ENCODE peak calls at places on chromosomes 12 and 14, in four cellular contexts. S is spleen, Y is bronchial epithelial cell, W is astrocyte of the cerebellum. U is an unnamed sample.

GRCh38 chr12:6630696-6631095 is 5.1 kb downstream of the LPAR5 start:
- DNase-seq in S (no peak), Y (no peak), W (no peak), U (no peak)

GRCh38 chr12:57985685-57986084 is 44.3 kb downstream of the ATP23 start:
- DNase-seq in S (no peak), Y (no peak), W (no peak), U (no peak)

GRCh38 chr14:34356267-34356660 is 105.8 kb downstream of the SPTSSA start:
- DNase-seq in S (no peak), Y (peak; percentile 35), W (no peak), U (no peak)

GRCh38 chr12:32240833-32241232 is 134.2 kb downstream of the BICD1 start:
- DNase-seq in S (no peak), Y (peak; percentile 39), W (no peak), U (no peak)

GRCh38 chr12:75471928-75472865 is 8.4 kb upstream of the GLIPR1 start:
- DNase-seq in S (no peak), Y (no peak), W (no peak), U (no peak)

GRCh38 chr12:123896786-123897185 is 75.8 kb downstream of the CCDC92 start:
- DNase-seq in S (no peak), Y (no peak), W (no peak), U (no peak)

GRCh38 chr12:96112733-96113132 is 77.3 kb upstream of the LTA4H start:
- DNase-seq in S (no peak), Y (no peak), W (no peak), U (no peak)

GRCh38 chr12:18496156-18496555 is 234.8 kb downstream of the PIK3C2G start:
- DNase-seq in S (no peak), Y (no peak), W (no peak), U (no peak)

GRCh38 chr14:49106721-49107689 is 479.2 kb downstream of the RPS29 start:
- DNase-seq in S (no peak), Y (no peak), W (no peak), U (no peak)

DNA sequence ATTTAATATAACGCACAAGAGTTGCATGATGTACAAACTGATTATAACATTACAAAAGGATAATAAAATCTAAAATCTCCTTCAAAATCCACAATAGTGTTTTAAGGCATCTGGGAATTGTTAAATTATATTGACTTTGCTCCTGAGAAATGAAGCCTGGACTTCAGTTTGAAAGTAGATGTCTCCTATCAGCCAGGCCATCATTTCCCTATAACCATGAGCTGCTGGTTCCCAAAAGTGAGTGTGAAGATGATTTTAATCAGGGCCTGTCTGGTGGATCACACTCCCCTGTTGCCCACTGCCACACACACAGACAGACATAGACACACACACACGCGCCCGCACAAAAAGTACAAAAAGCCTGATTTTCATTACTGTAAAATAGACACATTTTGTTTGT is 480.7 kb downstream of the RPS29 start:
- DNase-seq in S (no peak), Y (no peak), W (no peak), U (no peak)
- TF ChIP-seq CTCF in S (no peak), Y (no peak), W (no peak), U (no peak)

DNA sequence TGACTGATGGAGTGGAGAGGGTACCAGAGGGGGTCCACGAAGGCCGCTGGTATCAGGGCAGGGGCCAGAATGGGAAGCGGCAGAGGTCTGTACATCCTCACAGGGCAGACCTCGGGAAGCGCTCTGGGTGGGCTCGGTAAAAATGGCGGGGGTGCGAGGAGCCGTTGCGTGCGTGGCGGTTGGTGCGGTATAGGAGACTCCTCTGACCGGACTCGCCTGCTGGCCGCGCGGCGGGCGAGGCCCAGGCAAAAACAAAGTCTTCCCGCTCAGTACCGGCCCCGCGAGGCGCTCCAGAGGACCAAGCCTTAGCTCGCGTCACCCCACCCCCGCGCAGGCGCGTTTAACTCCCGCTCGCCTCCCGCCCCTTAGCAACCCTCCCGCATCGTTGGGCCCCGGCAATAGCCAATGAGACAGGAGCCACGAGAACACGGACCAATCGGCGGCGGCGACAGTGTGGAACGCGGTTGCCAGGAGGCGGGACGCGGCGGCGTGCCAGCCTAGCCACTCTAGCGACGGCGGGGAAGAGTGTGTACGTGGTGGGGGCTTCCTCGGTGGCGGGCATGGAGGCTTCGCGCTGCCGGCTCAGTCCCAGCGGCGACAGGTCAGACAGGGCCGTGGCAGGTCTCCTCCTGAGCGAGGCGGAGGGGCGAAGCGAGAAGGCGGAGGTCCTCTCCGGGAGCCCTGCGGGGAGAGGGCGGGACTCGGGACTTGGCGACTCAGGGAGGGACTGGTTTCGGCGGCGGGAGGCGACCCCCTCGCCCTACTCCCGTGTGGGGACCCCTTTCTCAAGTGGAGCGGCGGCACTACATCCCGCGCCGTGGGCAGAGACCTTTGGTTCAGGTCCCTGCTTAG is at the start of gene TULP3:
- DNase-seq in S (peak; percentile 99), Y (peak; percentile 89), W (peak; percentile 94), U (peak; percentile 88)
- TF ChIP-seq CTCF in S (no peak), Y (peak; percentile 24), W (no peak), U (peak; percentile 34)

GRCh38 chr12:3088251-3088650 is 11.1 kb downstream of the TSPAN9 start:
- DNase-seq in S (no peak), Y (no peak), W (no peak), U (no peak)

GRCh38 chr12:3091030-3091304 is 13.8 kb downstream of the TSPAN9 start:
- DNase-seq in S (no peak), Y (no peak), W (no peak), U (no peak)

GRCh38 chr12:3090238-3091029 is 13.3 kb downstream of the TSPAN9 start:
- DNase-seq in S (peak; percentile 67), Y (no peak), W (no peak), U (no peak)

GRCh38 chr12:3087758-3088157 is 10.6 kb downstream of the TSPAN9 start:
- DNase-seq in S (peak; percentile 58), Y (no peak), W (no peak), U (no peak)

GRCh38 chr12:3089588-3089987 is 12.4 kb downstream of the TSPAN9 start:
- DNase-seq in S (no peak), Y (no peak), W (no peak), U (no peak)
- TF ChIP-seq CTCF in S (no peak), Y (no peak), W (no peak), U (no peak)

DNA sequence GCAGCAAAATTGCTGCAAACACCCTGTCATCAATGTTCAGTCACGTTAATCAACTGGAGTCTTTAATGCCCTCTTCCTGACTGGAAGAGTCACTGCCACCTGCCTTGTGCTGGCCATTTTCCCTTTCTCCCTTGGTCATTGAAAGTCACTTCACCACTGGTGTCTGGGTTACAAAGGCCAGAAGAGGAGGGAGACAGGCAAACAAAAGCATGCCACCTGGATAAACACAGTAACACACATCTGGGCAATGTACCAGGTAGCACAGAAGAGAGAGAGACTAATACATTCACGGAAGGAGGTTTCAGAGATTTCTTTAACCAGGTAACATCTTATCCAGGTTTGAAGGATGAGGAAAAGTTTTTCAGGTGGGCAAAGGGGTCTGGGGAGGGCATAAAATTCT is 32.7 kb downstream of the GPHB5 start:
- DNase-seq in S (no peak), Y (no peak), W (no peak), U (no peak)
- TF ChIP-seq CTCF in S (no peak), Y (no peak), W (no peak), U (no peak)